ENCODE peak calls at places on chromosomes 1 and 21, in four cellular contexts. V, L, B and M are unnamed samples. For H3K4me1, the result is how much of the 10 kb centered on the place peaks cover.

GRCh38 chr1:214840366-214840765 is 237.4 kb downstream of the CENPF start:
- DNase-seq in V (no peak), L (no peak), B (no peak), M (no peak)

GRCh38 chr1:169711469-169712308 is at the start of gene SELL:
- DNase-seq in V (peak), L (peak), B (peak), M (peak)

GRCh38 chr1:1875932-1876331 is 15.0 kb downstream of the GNB1 start:
- DNase-seq in V (no peak), L (no peak), B (no peak), M (no peak)

GRCh38 chr1:246597340-246597739 is 31.1 kb downstream of the CNST start:
- DNase-seq in V (peak), L (no peak), B (no peak), M (no peak)

GRCh38 chr1:239909894-239910293 is 181.8 kb upstream of the FMN2 start:
- DNase-seq in V (no peak), L (no peak), B (no peak), M (no peak)

GRCh38 chr1:52365091-52365745 is 787 bp downstream of the CC2D1B start:
- DNase-seq in V (no peak), L (no peak), B (peak), M (no peak)

GRCh38 chr21:38661296-38662223 is 144.2 kb upstream of the ETS2 start:
- DNase-seq in V (no peak), L (no peak), B (no peak), M (no peak)

GRCh38 chr1:98884864-98885263 is 119.8 kb downstream of the PLPPR5 start:
- DNase-seq in V (no peak), L (no peak), B (no peak), M (no peak)

GRCh38 chr1:54107131-54107530 is 45.7 kb downstream of the CDCP2 start:
- DNase-seq in V (no peak), L (no peak), B (peak), M (no peak)

GRCh38 chr21:42815217-42815616 is 64.1 kb downstream of the WDR4 start:
- DNase-seq in V (no peak), L (peak), B (no peak), M (no peak)

GRCh38 chr1:41568204-41568603 is 83.7 kb upstream of the EDN2 start:
- DNase-seq in V (no peak), L (no peak), B (no peak), M (no peak)

GRCh38 chr1:1462318-1462966 is 9.1 kb upstream of the ATAD3B start:
- DNase-seq in V (peak), L (no peak), B (no peak), M (no peak)

GRCh38 chr1:8349473-8349865 is 31.6 kb downstream of the SLC45A1 start:
- DNase-seq in V (no peak), L (no peak), B (no peak), M (no peak)

GRCh38 chr1:15456313-15456954 is at the start of gene CELA2A:
- DNase-seq in V (no peak), L (no peak), B (peak), M (no peak)

GRCh38 chr1:15465674-15466073 is 9.1 kb downstream of the CELA2A start:
- DNase-seq in V (no peak), L (no peak), B (no peak), M (no peak)

GRCh38 chr1:15457484-15458027 is 1.0 kb downstream of the CELA2A start:
- DNase-seq in V (no peak), L (no peak), B (no peak), M (no peak)

GRCh38 chr1:15455522-15455921 is 1.0 kb upstream of the CELA2A start:
- DNase-seq in V (no peak), L (no peak), B (no peak), M (no peak)

GRCh38 chr1:15459771-15460719 is 3.5 kb downstream of the CELA2A start:
- DNase-seq in V (no peak), L (no peak), B (no peak), M (no peak)
- TF ChIP-seq FOSL1 in V (no peak), L (peak), B (peak), M (no peak)

GRCh38 chr1:70385477-70385876 is 25.6 kb upstream of the CTH start:
- DNase-seq in V (no peak), L (no peak), B (no peak), M (no peak)
- TF ChIP-seq SRF in V (no peak), L (no peak), B (no peak), M (no peak)

GRCh38 chr1:38004284-38005101 is 821 bp downstream of the FHL3 start:
- DNase-seq in V (no peak), L (no peak), B (peak), M (peak)
- H3K4me1 ChIP-seq in V (half or more), L (half or more), B (half or more), M (half or more)

GRCh38 chr21:46421191-46421750 is 37.4 kb upstream of the DIP2A start:
- DNase-seq in V (no peak), L (no peak), B (no peak), M (no peak)
- TF ChIP-seq FOSL1 in V (no peak), L (no peak), B (no peak), M (no peak)

GRCh38 chr1:2879026-2879425 is 77.5 kb upstream of the TTC34 start:
- DNase-seq in V (no peak), L (no peak), B (no peak), M (no peak)
- TF ChIP-seq SRF in V (no peak), L (no peak), B (no peak), M (no peak)

DNA sequence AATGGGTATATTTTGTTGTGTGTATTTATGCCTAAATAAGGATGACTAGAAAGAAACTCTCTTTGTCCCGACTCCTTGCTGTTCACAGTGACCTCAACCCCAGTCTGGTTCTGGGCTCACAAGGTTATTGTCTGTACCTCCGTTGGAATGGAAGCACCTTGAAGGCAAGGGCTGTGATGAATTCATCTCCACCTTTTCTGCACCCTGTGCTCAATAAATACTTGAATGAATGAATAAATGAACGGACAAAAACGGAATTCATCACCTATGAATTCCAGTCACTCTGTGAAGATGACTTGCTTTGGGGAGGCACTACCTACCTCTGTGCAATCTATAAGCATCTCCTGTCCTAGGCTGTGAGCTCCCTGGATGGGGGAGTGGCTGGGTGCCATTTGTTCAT is 39.3 kb downstream of the HSPG2 start:
- DNase-seq in V (no peak), L (no peak), B (no peak), M (no peak)
- H3K4me1 ChIP-seq in V (half or more), L (under half), B (under half), M (under half)

DNA sequence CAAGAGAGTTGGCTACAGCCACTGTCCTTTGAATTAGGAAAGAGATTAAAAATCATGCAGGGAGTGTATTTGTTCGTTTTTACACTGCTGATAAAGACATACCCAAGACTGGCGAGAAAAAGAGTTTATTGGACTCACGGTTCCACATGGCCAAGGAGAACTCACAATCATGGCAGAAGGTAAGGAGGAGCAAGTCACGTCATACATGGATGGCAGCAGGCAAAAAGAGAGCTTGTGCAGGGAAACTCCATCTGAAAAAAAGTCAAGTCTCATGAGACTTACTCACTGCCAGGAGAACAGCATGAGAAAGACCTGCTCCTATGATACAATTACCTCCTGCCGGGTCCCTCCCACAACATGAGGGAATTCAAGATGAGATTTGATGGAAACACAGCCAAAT is 1595.2 kb downstream of the KCNT2 start:
- DNase-seq in V (no peak), L (no peak), B (no peak), M (no peak)
- TF ChIP-seq FOSL1 in V (no peak), L (no peak), B (no peak), M (no peak)

GRCh38 chr1:175635092-175635491 is 108.3 kb downstream of the TNR start:
- DNase-seq in V (no peak), L (no peak), B (no peak), M (no peak)
- TF ChIP-seq SRF in V (no peak), L (no peak), B (no peak), M (no peak)

GRCh38 chr1:12183095-12183794 is 16.5 kb downstream of the TNFRSF1B start:
- DNase-seq in V (no peak), L (no peak), B (no peak), M (no peak)
- H3K4me1 ChIP-seq in V (under half), L (under half), B (under half), M (under half)